ENCODE peak calls at places on chromosomes 7 and 10, in four cellular contexts. O is hepatocyte, S is LNCaP clone FGC, N is left lung. Y is an unnamed sample.

GRCh38 chr7:4820405-4820967 is 41.3 kb downstream of the PAPOLB start:
- DNase-seq in S (no peak), N (no peak), O (no peak), Y (no peak)

GRCh38 chr7:152136623-152137022 is 111.1 kb downstream of the GALNT11 start:
- DNase-seq in O (peak; percentile 46), N (no peak), S (no peak), Y (no peak)

GRCh38 chr7:106165328-106165727 is 53.2 kb upstream of the SYPL1 start:
- DNase-seq in S (no peak), N (no peak), O (no peak), Y (no peak)

GRCh38 chr7:127708788-127709187 is 56.8 kb downstream of the SND1 start:
- DNase-seq in O (peak; percentile 86), N (peak; percentile 55), S (peak; percentile 81), Y (peak; percentile 84)

GRCh38 chr7:116576350-116577319 is 51.8 kb downstream of the CAV1 start:
- DNase-seq in N (no peak), S (no peak), O (peak; percentile 35), Y (peak; percentile 73)

GRCh38 chr7:80643336-80643925 is 5.0 kb downstream of the CD36 start:
- DNase-seq in N (no peak), O (no peak), S (peak; percentile 51), Y (no peak)

GRCh38 chr7:100875356-100875751 is 451 bp downstream of the SRRT start:
- DNase-seq in O (peak; percentile 60), S (no peak), N (no peak), Y (peak; percentile 71)

GRCh38 chr7:80485721-80486120 is 26.1 kb downstream of the GNAT3 start:
- DNase-seq in O (no peak), S (no peak), N (no peak), Y (no peak)

GRCh38 chr7:47478017-47478344 is 103.9 kb downstream of the TNS3 start:
- DNase-seq in N (peak; percentile 62), S (no peak), O (no peak), Y (no peak)

GRCh38 chr10:21347043-21347799 is 178.3 kb downstream of the SKIDA1 start:
- DNase-seq in O (no peak), S (no peak), N (no peak), Y (no peak)

GRCh38 chr7:41885078-41885477 is 182.2 kb upstream of the INHBA start:
- DNase-seq in S (no peak), O (no peak), N (no peak), Y (no peak)

GRCh38 chr7:148561099-148561498 is 29.5 kb upstream of the C7orf33 start:
- DNase-seq in O (peak; percentile 27), N (no peak), S (no peak), Y (no peak)

GRCh38 chr10:91797874-91798735 is at the start of gene TNKS2:
- DNase-seq in S (peak; percentile 68), N (peak; percentile 95), O (peak; percentile 98), Y (peak; percentile 93)

GRCh38 chr7:129244220-129244619 is 19.4 kb downstream of the AHCYL2 start:
- DNase-seq in O (no peak), N (no peak), S (no peak), Y (no peak)

GRCh38 chr7:114598946-114599345 is 184.3 kb downstream of the FOXP2 start:
- DNase-seq in S (no peak), N (no peak), O (no peak), Y (no peak)

GRCh38 chr10:61389887-61390286 is 63.3 kb downstream of the TMEM26 start:
- DNase-seq in N (no peak), S (no peak), O (no peak), Y (no peak)

GRCh38 chr7:27389508-27389907 is 146.9 kb downstream of the EVX1 start:
- DNase-seq in O (no peak), N (no peak), S (no peak), Y (no peak)

GRCh38 chr7:121088870-121089269 is 100.4 kb downstream of the CPED1 start:
- DNase-seq in N (no peak), S (no peak), O (no peak), Y (no peak)

GRCh38 chr10:63822496-63822895 is 301.3 kb downstream of the REEP3 start:
- DNase-seq in N (no peak), O (no peak), S (no peak), Y (no peak)

GRCh38 chr10:71621783-71622526 is 97.6 kb downstream of the C10orf105 start:
- DNase-seq in S (no peak), O (peak; percentile 73), N (no peak), Y (no peak)

GRCh38 chr10:131650771-131651673 is 249.8 kb upstream of the PPP2R2D start:
- DNase-seq in O (no peak), S (no peak), N (no peak), Y (no peak)

GRCh38 chr7:92631830-92632487 is 41.8 kb upstream of the FAM133B start:
- DNase-seq in S (no peak), O (no peak), N (no peak), Y (no peak)

GRCh38 chr7:78326189-78326588 is 527.6 kb downstream of the PHTF2 start:
- DNase-seq in N (no peak), O (peak; percentile 7), S (no peak), Y (no peak)

GRCh38 chr7:7761340-7761973 is 43.0 kb upstream of the RPA3 start:
- DNase-seq in S (no peak), O (peak; percentile 49), N (no peak), Y (no peak)

GRCh38 chr7:27158436-27159277 is 2.2 kb upstream of the HOXA7 start:
- DNase-seq in O (no peak), N (peak; percentile 28), S (no peak), Y (no peak)

GRCh38 chr7:77450054-77450453 is 33.9 kb upstream of the GSAP start:
- DNase-seq in N (no peak), S (no peak), O (no peak), Y (no peak)

GRCh38 chr10:49518566-49518965 is 20.4 kb downstream of the ERCC6 start:
- DNase-seq in N (no peak), O (no peak), S (no peak), Y (no peak)

GRCh38 chr10:59817806-59818205 is 64.6 kb upstream of the MRLN start:
- DNase-seq in O (no peak), S (no peak), N (no peak), Y (no peak)

GRCh38 chr7:73978681-73979563 is 49.1 kb upstream of the ELN start:
- DNase-seq in O (peak; percentile 83), S (peak; percentile 27), N (peak; percentile 69), Y (peak; percentile 52)

GRCh38 chr7:48063985-48064384 is 25.1 kb upstream of the UPP1 start:
- DNase-seq in S (no peak), N (no peak), O (no peak), Y (no peak)

GRCh38 chr7:50531401-50531906 is 33.8 kb downstream of the DDC start:
- DNase-seq in N (no peak), S (no peak), O (peak; percentile 87), Y (peak; percentile 35)

GRCh38 chr10:77983384-77984341 is 45.7 kb downstream of the POLR3A start:
- DNase-seq in N (no peak), S (no peak), O (no peak), Y (no peak)

GRCh38 chr7:22438994-22439393 is 61.0 kb downstream of the STEAP1B start:
- DNase-seq in N (no peak), S (no peak), O (no peak), Y (no peak)

GRCh38 chr7:71752171-71752935 is 620.4 kb downstream of the GALNT17 start:
- DNase-seq in O (peak; percentile 80), N (peak; percentile 47), S (no peak), Y (peak; percentile 59)

GRCh38 chr7:25615005-25615404 is 386.7 kb upstream of the NPVF start:
- DNase-seq in N (no peak), O (peak; percentile 16), S (no peak), Y (no peak)

GRCh38 chr7:28792858-28793257 is 165.3 kb downstream of the TRIL start:
- DNase-seq in O (no peak), S (no peak), N (no peak), Y (no peak)

GRCh38 chr10:43963793-43964425 is 315.2 kb upstream of the ZNF32 start:
- DNase-seq in N (no peak), S (no peak), O (no peak), Y (no peak)

GRCh38 chr7:33108591-33108930 is 643 bp downstream of the RP9 start:
- DNase-seq in N (no peak), S (no peak), O (peak; percentile 15), Y (peak; percentile 47)

GRCh38 chr7:33109758-33110238 is 594 bp upstream of the RP9 start:
- DNase-seq in S (no peak), N (no peak), O (no peak), Y (peak; percentile 12)

GRCh38 chr7:33107136-33108066 is 1.8 kb downstream of the RP9 start:
- DNase-seq in S (no peak), N (no peak), O (peak; percentile 64), Y (peak; percentile 79)

GRCh38 chr7:33111614-33112013 is 2.4 kb upstream of the RP9 start:
- DNase-seq in S (no peak), N (no peak), O (no peak), Y (no peak)

GRCh38 chr7:33108931-33109757 is at the start of gene RP9:
- DNase-seq in O (peak; percentile 91), N (peak; percentile 72), S (no peak), Y (peak; percentile 78)
- TF ChIP-seq CTCF in O (peak; percentile 64), N (peak; percentile 65), S (peak; percentile 75), Y (peak; percentile 52)

DNA sequence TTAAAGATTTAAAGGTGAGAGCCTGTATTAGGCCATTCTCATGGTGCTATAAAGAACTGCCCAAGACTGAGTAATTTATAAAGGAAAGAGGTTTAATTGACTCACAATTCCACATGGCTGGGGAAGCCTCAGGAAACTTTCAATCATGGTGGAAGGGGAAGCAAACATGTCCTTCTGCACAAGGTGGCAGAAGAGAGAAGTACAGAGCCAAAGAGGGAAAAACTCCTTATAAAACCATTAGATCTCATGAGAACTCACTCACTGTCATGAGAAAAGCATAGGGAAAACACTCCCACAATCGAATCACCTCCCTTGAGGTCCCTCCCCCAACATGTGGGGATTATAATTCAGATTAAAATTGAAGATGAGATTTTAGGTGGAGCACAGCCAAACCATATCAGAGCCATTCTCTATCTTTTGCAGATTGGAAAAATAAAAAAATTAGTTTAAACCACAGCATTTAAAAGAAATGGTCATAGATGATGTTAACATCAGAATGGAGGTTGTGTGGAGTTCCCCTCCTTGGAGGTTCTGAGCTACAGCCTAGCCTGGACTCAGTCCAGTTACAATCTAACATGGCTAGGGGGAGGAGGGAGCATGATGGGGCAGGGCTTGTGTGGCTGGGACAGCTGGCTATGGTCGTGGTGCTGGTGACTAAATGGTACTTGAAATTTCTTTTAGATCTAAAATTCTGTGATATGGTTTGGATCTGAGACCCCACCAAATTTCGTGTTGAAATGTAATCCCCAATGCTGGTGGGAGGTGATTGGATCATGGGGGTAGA is 33.1 kb downstream of the GSTO2 start:
- DNase-seq in N (no peak), O (no peak), S (no peak), Y (no peak)
- TF ChIP-seq CTCF in N (no peak), O (no peak), S (no peak), Y (no peak)

GRCh38 chr10:83564889-83565588 is 574.3 kb upstream of the GHITM start:
- DNase-seq in S (no peak), N (no peak), O (no peak), Y (no peak)

DNA sequence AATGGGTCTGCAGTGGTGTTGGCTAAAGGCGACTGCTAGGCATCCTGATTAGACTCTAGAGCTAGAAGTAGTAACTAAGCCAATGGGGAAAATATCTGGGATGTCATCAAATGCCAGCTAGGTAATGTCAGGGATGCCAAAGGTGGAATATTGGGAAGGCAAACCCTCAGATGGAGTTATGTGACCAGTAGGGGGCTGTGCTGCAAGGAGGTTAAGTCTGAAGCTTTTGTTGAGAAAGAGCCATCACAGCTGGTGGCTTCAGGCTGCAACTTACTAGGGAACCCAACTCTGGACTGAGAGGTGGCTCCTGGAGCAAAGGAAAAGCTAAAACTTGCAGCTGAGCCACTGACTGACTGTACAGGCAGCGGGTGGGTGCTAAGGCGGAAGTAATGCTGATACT is 576.9 kb upstream of the GHITM start:
- DNase-seq in N (no peak), S (no peak), O (no peak), Y (no peak)
- TF ChIP-seq CTCF in N (no peak), S (no peak), O (no peak), Y (no peak)

GRCh38 chr10:89861584-89862287 is 160.3 kb downstream of the KIF20B start:
- DNase-seq in S (no peak), O (peak; percentile 49), N (no peak), Y (peak; percentile 58)
- TF ChIP-seq CTCF in S (no peak), O (no peak), N (no peak), Y (no peak)

Y was measured in activated CD8-positive, alpha-beta T cell treated with anti-CD3 and anti-CD28 coated beads for 36 hours.